ENCODE peak calls at places on chromosomes 16 and 17, in nine cellular contexts. One of them, this sample, is unnamed.

GRCh38 chr17:7713782-7714181 is 3.8 kb upstream of the DNAH2 start:
- DNase-seq in activated CD4-positive, alpha-beta T cell treated with anti-CD3 and anti-CD28 coated beads for 48 hours: no peak
- DNase-seq in HEK293T: no peak
- DNase-seq in NAMALWA: no peak
- DNase-seq in BJ: no peak
- DNase-seq in cardiac muscle cell: no peak
- DNase-seq in activated T-cell treated with anti-CD3 and anti-CD28 coated beads for 1 hour: no peak
- DNase-seq in GM12891: no peak
- DNase-seq in heart right ventricle: no peak
- DNase-seq in this sample: no peak

GRCh38 chr16:4362476-4363250 is 9.0 kb upstream of the VASN start:
- DNase-seq in activated CD4-positive, alpha-beta T cell treated with anti-CD3 and anti-CD28 coated beads for 48 hours: no peak
- DNase-seq in HEK293T: no peak
- DNase-seq in NAMALWA: no peak
- DNase-seq in BJ: no peak
- DNase-seq in cardiac muscle cell: no peak
- DNase-seq in activated T-cell treated with anti-CD3 and anti-CD28 coated beads for 1 hour: no peak
- DNase-seq in GM12891: no peak
- DNase-seq in heart right ventricle: no peak
- DNase-seq in this sample: no peak

GRCh38 chr16:82639666-82640336 is 13.0 kb downstream of the CDH13 start:
- DNase-seq in activated CD4-positive, alpha-beta T cell treated with anti-CD3 and anti-CD28 coated beads for 48 hours: peak
- DNase-seq in HEK293T: peak
- DNase-seq in NAMALWA: peak
- DNase-seq in BJ: no peak
- DNase-seq in cardiac muscle cell: peak
- DNase-seq in activated T-cell treated with anti-CD3 and anti-CD28 coated beads for 1 hour: peak
- DNase-seq in GM12891: peak
- DNase-seq in heart right ventricle: peak
- DNase-seq in this sample: peak

GRCh38 chr17:17778308-17779014 is 58.3 kb downstream of the SREBF1 start:
- DNase-seq in activated CD4-positive, alpha-beta T cell treated with anti-CD3 and anti-CD28 coated beads for 48 hours: no peak
- DNase-seq in HEK293T: no peak
- DNase-seq in NAMALWA: no peak
- DNase-seq in BJ: no peak
- DNase-seq in cardiac muscle cell: peak
- DNase-seq in activated T-cell treated with anti-CD3 and anti-CD28 coated beads for 1 hour: no peak
- DNase-seq in GM12891: no peak
- DNase-seq in heart right ventricle: peak
- DNase-seq in this sample: no peak

GRCh38 chr16:55759983-55760664 is 72.8 kb downstream of the CES1 start:
- DNase-seq in activated CD4-positive, alpha-beta T cell treated with anti-CD3 and anti-CD28 coated beads for 48 hours: no peak
- DNase-seq in HEK293T: no peak
- DNase-seq in NAMALWA: no peak
- DNase-seq in BJ: no peak
- DNase-seq in cardiac muscle cell: peak
- DNase-seq in activated T-cell treated with anti-CD3 and anti-CD28 coated beads for 1 hour: no peak
- DNase-seq in GM12891: no peak
- DNase-seq in heart right ventricle: no peak
- DNase-seq in this sample: peak

GRCh38 chr17:31517524-31517923 is 126.0 kb downstream of the RAB11FIP4 start:
- DNase-seq in activated CD4-positive, alpha-beta T cell treated with anti-CD3 and anti-CD28 coated beads for 48 hours: peak
- DNase-seq in HEK293T: no peak
- DNase-seq in NAMALWA: no peak
- DNase-seq in BJ: no peak
- DNase-seq in cardiac muscle cell: peak
- DNase-seq in activated T-cell treated with anti-CD3 and anti-CD28 coated beads for 1 hour: no peak
- DNase-seq in GM12891: no peak
- DNase-seq in heart right ventricle: no peak
- DNase-seq in this sample: no peak

GRCh38 chr17:48153711-48154642 is 46.4 kb downstream of the SNX11 start:
- DNase-seq in activated CD4-positive, alpha-beta T cell treated with anti-CD3 and anti-CD28 coated beads for 48 hours: peak
- DNase-seq in HEK293T: peak
- DNase-seq in NAMALWA: peak
- DNase-seq in BJ: no peak
- DNase-seq in cardiac muscle cell: peak
- DNase-seq in activated T-cell treated with anti-CD3 and anti-CD28 coated beads for 1 hour: no peak
- DNase-seq in GM12891: no peak
- DNase-seq in heart right ventricle: no peak
- DNase-seq in this sample: peak

GRCh38 chr16:11076259-11077018 is 132.1 kb downstream of the CLEC16A start:
- DNase-seq in activated CD4-positive, alpha-beta T cell treated with anti-CD3 and anti-CD28 coated beads for 48 hours: peak
- DNase-seq in HEK293T: no peak
- DNase-seq in NAMALWA: no peak
- DNase-seq in BJ: no peak
- DNase-seq in cardiac muscle cell: no peak
- DNase-seq in activated T-cell treated with anti-CD3 and anti-CD28 coated beads for 1 hour: no peak
- DNase-seq in GM12891: peak
- DNase-seq in heart right ventricle: no peak
- DNase-seq in this sample: no peak

GRCh38 chr17:81493198-81494038 is 19.2 kb downstream of the ACTG1 start:
- DNase-seq in activated CD4-positive, alpha-beta T cell treated with anti-CD3 and anti-CD28 coated beads for 48 hours: no peak
- DNase-seq in HEK293T: no peak
- DNase-seq in NAMALWA: no peak
- DNase-seq in BJ: no peak
- DNase-seq in cardiac muscle cell: no peak
- DNase-seq in activated T-cell treated with anti-CD3 and anti-CD28 coated beads for 1 hour: no peak
- DNase-seq in GM12891: no peak
- DNase-seq in heart right ventricle: peak
- DNase-seq in this sample: no peak

GRCh38 chr16:89696598-89697128 is 4.8 kb downstream of the SPATA2L start:
- DNase-seq in activated CD4-positive, alpha-beta T cell treated with anti-CD3 and anti-CD28 coated beads for 48 hours: no peak
- DNase-seq in HEK293T: no peak
- DNase-seq in NAMALWA: peak
- DNase-seq in BJ: no peak
- DNase-seq in cardiac muscle cell: no peak
- DNase-seq in activated T-cell treated with anti-CD3 and anti-CD28 coated beads for 1 hour: no peak
- DNase-seq in GM12891: no peak
- DNase-seq in heart right ventricle: no peak
- DNase-seq in this sample: no peak

GRCh38 chr17:15663176-15663575 is 20.9 kb downstream of the TRIM16 start:
- DNase-seq in activated CD4-positive, alpha-beta T cell treated with anti-CD3 and anti-CD28 coated beads for 48 hours: no peak
- DNase-seq in HEK293T: no peak
- DNase-seq in NAMALWA: no peak
- DNase-seq in BJ: no peak
- DNase-seq in cardiac muscle cell: no peak
- DNase-seq in activated T-cell treated with anti-CD3 and anti-CD28 coated beads for 1 hour: no peak
- DNase-seq in GM12891: no peak
- DNase-seq in heart right ventricle: no peak
- DNase-seq in this sample: no peak

GRCh38 chr16:80931985-80932720 is 74.5 kb downstream of the CMC2 start:
- DNase-seq in activated CD4-positive, alpha-beta T cell treated with anti-CD3 and anti-CD28 coated beads for 48 hours: peak
- DNase-seq in HEK293T: no peak
- DNase-seq in NAMALWA: no peak
- DNase-seq in BJ: no peak
- DNase-seq in cardiac muscle cell: peak
- DNase-seq in activated T-cell treated with anti-CD3 and anti-CD28 coated beads for 1 hour: no peak
- DNase-seq in GM12891: peak
- DNase-seq in heart right ventricle: peak
- DNase-seq in this sample: peak

GRCh38 chr17:66949501-66949900 is 15.0 kb upstream of the CACNG4 start:
- DNase-seq in activated CD4-positive, alpha-beta T cell treated with anti-CD3 and anti-CD28 coated beads for 48 hours: no peak
- DNase-seq in HEK293T: no peak
- DNase-seq in NAMALWA: no peak
- DNase-seq in BJ: no peak
- DNase-seq in cardiac muscle cell: no peak
- DNase-seq in activated T-cell treated with anti-CD3 and anti-CD28 coated beads for 1 hour: no peak
- DNase-seq in GM12891: no peak
- DNase-seq in heart right ventricle: no peak
- DNase-seq in this sample: no peak

GRCh38 chr16:51734220-51734619 is 583.1 kb upstream of the SALL1 start:
- DNase-seq in activated CD4-positive, alpha-beta T cell treated with anti-CD3 and anti-CD28 coated beads for 48 hours: no peak
- DNase-seq in HEK293T: no peak
- DNase-seq in NAMALWA: no peak
- DNase-seq in BJ: no peak
- DNase-seq in cardiac muscle cell: no peak
- DNase-seq in activated T-cell treated with anti-CD3 and anti-CD28 coated beads for 1 hour: no peak
- DNase-seq in GM12891: no peak
- DNase-seq in heart right ventricle: no peak
- DNase-seq in this sample: no peak

This sample was measured in neural crest cell.